ENCODE peak calls at places on chromosome 5, in four cellular contexts. E is transverse colon, X is mucosa of descending colon, J is gastrocnemius medialis. B is an unnamed sample. For H3K4me1, the result is how much of the 10 kb centered on the place peaks cover.

GRCh38 chr5:100517301-100517974 is 17.7 kb upstream of the FAM174A start:
- DNase-seq in E (peak), X (peak), J (no peak), B (no peak)

GRCh38 chr5:37810311-37810710 is 29.5 kb downstream of the GDNF start:
- DNase-seq in E (no peak), X (no peak), J (no peak), B (no peak)

GRCh38 chr5:176535101-176535654 is 2.0 kb downstream of the RNF44 start:
- DNase-seq in E (peak), X (peak), J (no peak), B (no peak)

GRCh38 chr5:12861891-12862290 is 957.6 kb upstream of the CTNND2 start:
- DNase-seq in E (no peak), X (no peak), J (no peak), B (no peak)

GRCh38 chr5:137752873-137753226 is 1.3 kb downstream of the HNRNPA0 start:
- DNase-seq in E (peak), X (no peak), J (no peak), B (no peak)

GRCh38 chr5:124923131-124923530 is 176.7 kb upstream of the ZNF608 start:
- DNase-seq in E (no peak), X (no peak), J (peak), B (no peak)

GRCh38 chr5:107916731-107917725 is 246.3 kb upstream of the EFNA5 start:
- DNase-seq in E (no peak), X (no peak), J (no peak), B (no peak)

GRCh38 chr5:172868924-172869565 is 35.0 kb downstream of the ERGIC1 start:
- DNase-seq in E (peak), X (no peak), J (peak), B (peak)

GRCh38 chr5:18195910-18196309 is 561.6 kb downstream of the TAF11L14 start:
- DNase-seq in E (no peak), X (no peak), J (no peak), B (no peak)

GRCh38 chr5:80002677-80003076 is 11.6 kb upstream of the MTX3 start:
- DNase-seq in E (no peak), X (no peak), J (no peak), B (no peak)

GRCh38 chr5:54867310-54867944 is 118.0 kb downstream of the ESM1 start:
- DNase-seq in E (no peak), X (no peak), J (no peak), B (peak)

GRCh38 chr5:126851441-126852103 is 74.6 kb downstream of the LMNB1 start:
- DNase-seq in E (no peak), X (no peak), J (no peak), B (no peak)

GRCh38 chr5:74648835-74649286 is 8.3 kb upstream of the ENC1 start:
- DNase-seq in E (no peak), X (no peak), J (no peak), B (no peak)

GRCh38 chr5:103340717-103341397 is 82.3 kb downstream of the MACIR start:
- DNase-seq in E (no peak), X (no peak), J (no peak), B (no peak)

GRCh38 chr5:133088064-133088463 is 36.3 kb downstream of the HSPA4 start:
- DNase-seq in E (no peak), X (no peak), J (no peak), B (no peak)

GRCh38 chr5:155616779-155617392 is 603.3 kb downstream of the KIF4B start:
- DNase-seq in E (peak), X (no peak), J (no peak), B (no peak)

GRCh38 chr5:178247481-178248456 is 15.2 kb upstream of the PHYKPL start:
- DNase-seq in E (no peak), X (no peak), J (no peak), B (no peak)

GRCh38 chr5:78838753-78839152 is 146.4 kb downstream of the ARSB start:
- DNase-seq in E (no peak), X (no peak), J (no peak), B (no peak)

GRCh38 chr5:6760636-6761035 is 47.4 kb downstream of the TENT4A start:
- DNase-seq in E (no peak), X (no peak), J (no peak), B (no peak)

GRCh38 chr5:91706785-91707520 is 323.8 kb upstream of the ARRDC3 start:
- DNase-seq in E (no peak), X (no peak), J (no peak), B (no peak)

GRCh38 chr5:157265714-157266285 is at the start of gene CYFIP2:
- DNase-seq in E (peak), X (peak), J (no peak), B (no peak)

GRCh38 chr5:133850811-133851210 is 117.6 kb downstream of the C5orf15 start:
- DNase-seq in E (no peak), X (no peak), J (no peak), B (no peak)

GRCh38 chr5:181039961-181040915 is at the start of gene BTNL9:
- DNase-seq in E (no peak), X (no peak), J (no peak), B (no peak)

GRCh38 chr5:109035470-109035869 is 287.8 kb downstream of the FER start:
- DNase-seq in E (no peak), X (no peak), J (no peak), B (no peak)

GRCh38 chr5:66742083-66742895 is 146.1 kb downstream of the MAST4 start:
- DNase-seq in E (peak), X (no peak), J (no peak), B (no peak)

GRCh38 chr5:31021181-31021624 is 172.3 kb upstream of the CDH6 start:
- DNase-seq in E (no peak), X (no peak), J (no peak), B (no peak)

GRCh38 chr5:1801061-1801953 is at the start of gene NDUFS6:
- DNase-seq in E (peak), X (peak), J (peak), B (peak)

GRCh38 chr5:157026789-157027424 is 32.0 kb downstream of the HAVCR1 start:
- DNase-seq in E (peak), X (no peak), J (no peak), B (peak)

GRCh38 chr5:66410056-66410455 is 186.1 kb upstream of the MAST4 start:
- DNase-seq in E (no peak), X (no peak), J (no peak), B (no peak)

GRCh38 chr5:73327908-73328455 is 120.6 kb downstream of the FOXD1 start:
- DNase-seq in E (no peak), X (no peak), J (no peak), B (peak)

GRCh38 chr5:69493235-69493925 is 790 bp downstream of the OCLN start:
- DNase-seq in E (peak), X (peak), J (no peak), B (no peak)

GRCh38 chr5:96661841-96662724 is at the start of gene CAST:
- DNase-seq in E (peak), X (peak), J (peak), B (peak)

GRCh38 chr5:64947031-64947430 is 178.3 kb downstream of the CWC27 start:
- DNase-seq in E (no peak), X (no peak), J (no peak), B (no peak)

GRCh38 chr5:29077451-29077850 is 2039.1 kb upstream of the CDH9 start:
- DNase-seq in E (no peak), X (no peak), J (no peak), B (peak)

GRCh38 chr5:100456615-100457014 is 78.6 kb upstream of the FAM174A start:
- DNase-seq in E (no peak), X (no peak), J (no peak), B (no peak)

GRCh38 chr5:160438316-160439204 is 16.9 kb downstream of the PTTG1 start:
- DNase-seq in E (peak), X (no peak), J (no peak), B (peak)

GRCh38 chr5:612498-613424 is 621 bp downstream of the CEP72 start:
- DNase-seq in E (peak), X (peak), J (no peak), B (no peak)

GRCh38 chr5:14158890-14159666 is 15.9 kb downstream of the TRIO start:
- DNase-seq in E (no peak), X (no peak), J (no peak), B (no peak)

GRCh38 chr5:14160116-14160515 is 17.0 kb downstream of the TRIO start:
- DNase-seq in E (no peak), X (no peak), J (no peak), B (no peak)

GRCh38 chr5:14164764-14165163 is 21.6 kb downstream of the TRIO start:
- DNase-seq in E (no peak), X (no peak), J (no peak), B (no peak)

GRCh38 chr5:14164164-14164720 is 21.1 kb downstream of the TRIO start:
- DNase-seq in E (no peak), X (no peak), J (no peak), B (no peak)

DNA sequence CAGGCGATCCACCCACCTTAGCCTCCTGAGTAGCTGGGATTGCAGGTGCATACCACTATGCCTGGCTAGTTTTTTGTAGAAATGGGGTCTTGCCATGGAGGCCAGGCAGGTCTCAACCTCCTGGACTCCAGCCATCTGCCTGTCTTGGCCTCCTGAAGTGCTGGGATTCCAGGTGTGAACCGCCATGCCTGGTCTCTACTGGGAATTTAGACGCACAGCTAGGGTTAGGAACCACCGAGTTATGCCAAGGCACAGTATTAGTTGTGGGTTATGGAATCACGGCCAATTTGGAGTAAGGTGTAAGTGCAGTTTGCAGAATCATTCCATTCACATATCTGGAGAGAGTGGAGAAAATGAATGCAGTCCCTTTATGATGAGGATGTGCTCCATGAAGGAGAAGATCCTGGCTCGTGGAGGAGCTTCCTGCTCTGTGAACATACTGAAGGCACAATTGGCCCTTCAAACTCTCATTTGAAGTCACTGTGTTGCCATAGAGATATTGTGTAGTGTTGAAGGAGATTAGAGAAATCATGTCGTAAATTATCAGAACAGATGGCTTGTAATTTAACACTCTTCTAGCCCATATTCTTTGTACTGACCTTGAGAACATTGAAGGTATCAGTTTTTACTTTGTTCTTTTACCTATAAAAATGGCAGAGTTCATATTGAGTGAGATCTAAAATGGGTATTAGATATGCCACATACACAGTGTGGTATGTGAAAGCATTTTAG is 18.8 kb downstream of the TRIO start:
- DNase-seq in E (no peak), X (no peak), J (no peak), B (no peak)
- H3K4me1 ChIP-seq in E (under half), X (under half), J (under half), B (half or more)

GRCh38 chr5:26329562-26330189 is 708.7 kb downstream of the CDH9 start:
- DNase-seq in E (no peak), X (no peak), J (no peak), B (peak)
- TF ChIP-seq CTCF in E (no peak), X (no peak), J (no peak), B (peak)

GRCh38 chr5:142866563-142867275 is 96.5 kb downstream of the ARHGAP26 start:
- DNase-seq in E (no peak), X (no peak), J (no peak), B (peak)

GRCh38 chr5:142863856-142864255 is 93.7 kb downstream of the ARHGAP26 start:
- DNase-seq in E (no peak), X (no peak), J (no peak), B (no peak)

GRCh38 chr5:142862585-142862984 is 92.4 kb downstream of the ARHGAP26 start:
- DNase-seq in E (no peak), X (no peak), J (no peak), B (no peak)

GRCh38 chr5:142865631-142866030 is 95.5 kb downstream of the ARHGAP26 start:
- DNase-seq in E (no peak), X (no peak), J (no peak), B (no peak)

GRCh38 chr5:142864293-142865260 is 94.4 kb downstream of the ARHGAP26 start:
- DNase-seq in E (peak), X (no peak), J (no peak), B (no peak)
- H3K4me1 ChIP-seq in E (under half), X (under half), J (under half), B (half or more)

DNA sequence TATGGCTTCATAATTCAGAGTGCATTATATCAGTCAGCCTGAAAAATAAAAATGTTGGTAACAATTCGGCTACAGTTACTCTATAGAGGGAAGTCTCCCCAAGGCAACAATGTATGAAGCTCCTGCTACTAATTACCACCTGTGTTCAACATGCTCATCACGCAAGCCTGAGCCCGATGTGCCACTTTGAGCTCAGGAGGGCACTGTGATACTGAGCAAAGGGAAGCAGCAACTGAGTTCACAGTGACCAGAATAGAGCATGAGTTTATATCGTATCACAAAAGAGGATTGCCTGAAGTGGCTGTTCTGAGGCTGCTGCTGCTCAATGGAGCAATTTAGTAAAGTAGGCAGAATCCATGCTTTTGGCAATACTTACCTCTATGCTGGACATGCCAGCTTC is 202.0 kb upstream of the HAPLN1 start:
- DNase-seq in E (no peak), X (no peak), J (no peak), B (no peak)
- TF ChIP-seq CTCF in E (no peak), X (no peak), J (no peak), B (no peak)

DNA sequence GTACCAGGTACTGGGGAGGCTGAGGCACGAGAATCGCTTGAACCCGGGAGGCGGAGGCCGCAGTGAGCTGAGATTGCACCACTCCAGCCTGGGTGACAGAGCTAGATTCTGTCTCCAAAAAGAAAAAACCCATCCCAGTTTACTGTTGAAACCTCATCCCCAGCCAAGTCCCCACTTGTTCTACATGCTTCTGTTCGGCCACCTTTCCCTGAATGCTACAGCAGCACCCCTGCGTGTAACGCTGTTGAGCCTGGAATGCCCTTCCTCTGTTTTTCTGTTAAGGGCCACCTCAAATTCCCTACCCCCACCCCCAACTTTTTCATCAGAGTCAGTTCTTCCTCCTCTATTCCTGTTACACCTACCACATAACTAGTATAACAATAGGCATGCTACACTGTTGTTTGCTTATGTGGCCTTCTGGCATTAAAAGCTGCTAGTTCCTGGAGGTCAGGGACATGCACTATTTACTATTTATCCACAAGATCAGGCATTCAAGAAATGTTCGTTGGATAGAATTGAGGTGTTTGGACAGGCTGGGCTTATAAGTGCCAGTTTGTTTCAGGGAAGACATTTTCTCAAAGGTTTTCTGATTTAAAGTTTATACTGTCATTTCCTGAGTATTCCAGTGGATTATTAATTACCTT is 47.1 kb upstream of the C5orf47 start:
- DNase-seq in E (no peak), X (no peak), J (no peak), B (no peak)
- H3K4me1 ChIP-seq in E (under half), X (under half), J (half or more), B (under half)

DNA sequence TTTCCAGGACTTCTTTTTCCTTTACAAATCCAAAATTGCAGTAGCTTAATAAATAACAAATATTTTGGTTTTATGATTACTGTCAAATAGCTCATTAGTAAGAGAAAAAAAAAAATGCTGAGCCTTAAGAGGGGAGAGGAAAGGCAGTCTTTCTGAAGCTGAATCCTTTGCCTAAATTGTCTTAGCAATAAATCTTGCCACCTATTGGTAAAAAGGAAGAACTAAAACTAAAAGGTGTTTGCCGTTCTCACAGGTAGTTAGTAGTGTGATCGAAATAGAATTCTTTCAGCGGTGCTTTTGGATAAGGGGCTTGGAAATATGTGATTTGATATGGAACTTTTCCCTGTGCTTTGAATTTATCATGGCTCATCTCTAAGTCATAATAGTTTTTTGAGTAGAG is 31.2 kb downstream of the PIK3R1 start:
- DNase-seq in E (no peak), X (no peak), J (no peak), B (no peak)
- TF ChIP-seq CTCF in E (peak), X (no peak), J (no peak), B (peak)

GRCh38 chr5:34982823-34983222 is 53.5 kb downstream of the DNAJC21 start:
- DNase-seq in E (no peak), X (no peak), J (no peak), B (no peak)
- H3K4me1 ChIP-seq in E (under half), X (under half), J (under half), B (under half)

GRCh38 chr5:15334551-15335302 is 165.3 kb upstream of the FBXL7 start:
- DNase-seq in E (no peak), X (no peak), J (no peak), B (no peak)
- TF ChIP-seq CTCF in E (no peak), X (no peak), J (no peak), B (no peak)

DNA sequence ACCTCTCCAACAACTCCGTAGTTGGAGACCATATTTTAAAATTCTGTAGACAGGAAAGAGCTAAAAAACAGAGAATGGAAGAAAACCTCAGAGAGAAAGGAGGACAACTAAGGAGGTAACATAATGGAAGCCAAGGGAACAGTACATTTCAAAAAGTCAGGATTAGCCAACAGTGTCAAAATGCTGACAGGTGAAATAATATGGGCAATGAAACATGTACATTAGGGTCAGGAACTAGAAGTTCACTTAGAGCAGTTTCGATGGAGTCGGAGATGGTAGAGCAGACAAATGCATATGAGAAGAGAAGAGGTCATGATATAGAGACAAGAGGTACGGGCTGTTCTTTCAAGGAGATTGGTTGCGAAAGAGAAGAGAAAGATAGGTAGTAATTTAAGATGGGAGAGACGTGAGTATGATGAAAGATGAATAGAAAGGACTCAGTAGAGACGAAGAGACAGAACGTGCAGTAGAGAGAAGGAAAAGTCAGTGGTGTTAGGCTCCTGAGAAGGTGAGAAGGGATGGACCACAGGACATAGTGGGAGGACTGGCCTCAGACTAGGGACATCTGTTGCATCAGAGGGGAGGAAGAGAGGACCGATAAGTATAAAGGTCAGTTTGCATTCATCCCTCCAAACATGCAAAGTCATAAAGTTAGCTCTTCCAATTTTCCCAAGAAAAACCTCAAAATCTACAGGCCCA is 25.6 kb downstream of the NRG2 start:
- DNase-seq in E (no peak), X (no peak), J (peak), B (no peak)
- H3K4me1 ChIP-seq in E (under half), X (under half), J (half or more), B (under half)

B was measured in Panc1.